ENCODE peak calls at places on chromosomes 7 and 10, in five cellular contexts. J, F, N, Z and G are unnamed samples.

GRCh38 chr7:111329367-111330234 is 232.7 kb downstream of the IMMP2L start:
- DNase-seq in J (no peak), F (no peak), N (no peak), Z (no peak), G (no peak)

GRCh38 chr10:89114846-89115625 is 92.1 kb downstream of the CH25H start:
- DNase-seq in J (no peak), F (no peak), N (no peak), Z (no peak), G (no peak)

GRCh38 chr7:20350518-20350951 is 19.8 kb downstream of the ITGB8 start:
- DNase-seq in J (peak), F (peak), N (no peak), Z (no peak), G (no peak)

GRCh38 chr7:70259497-70259896 is 661.2 kb downstream of the AUTS2 start:
- DNase-seq in J (no peak), F (no peak), N (no peak), Z (no peak), G (no peak)

GRCh38 chr10:11036424-11037011 is 18.8 kb downstream of the CELF2 start:
- DNase-seq in J (peak), F (peak), N (no peak), Z (no peak), G (no peak)

GRCh38 chr7:92988051-92988450 is 129.7 kb downstream of the SAMD9 start:
- DNase-seq in J (peak), F (peak), N (no peak), Z (no peak), G (no peak)

GRCh38 chr7:141584935-141585334 is 33.7 kb downstream of the AGK start:
- DNase-seq in J (no peak), F (no peak), N (no peak), Z (no peak), G (no peak)

GRCh38 chr10:112580267-112580666 is 133.3 kb downstream of the VTI1A start:
- DNase-seq in J (no peak), F (no peak), N (no peak), Z (no peak), G (no peak)

GRCh38 chr7:157540606-157541294 is 203.9 kb downstream of the DNAJB6 start:
- DNase-seq in J (no peak), F (no peak), N (no peak), Z (no peak), G (no peak)

GRCh38 chr7:135385209-135385608 is 124.7 kb downstream of the CNOT4 start:
- DNase-seq in J (peak), F (peak), N (no peak), Z (no peak), G (no peak)

GRCh38 chr7:141072548-141073172 is 1.2 kb upstream of the TMEM178B start:
- DNase-seq in J (peak), F (peak), N (no peak), Z (no peak), G (peak)

GRCh38 chr10:10623958-10624590 is 393.6 kb upstream of the CELF2 start:
- DNase-seq in J (no peak), F (no peak), N (no peak), Z (no peak), G (no peak)

GRCh38 chr10:48996-49395 is at the start of gene TUBB8:
- DNase-seq in J (peak), F (no peak), N (no peak), Z (no peak), G (no peak)

GRCh38 chr10:43045246-43045621 is 31.6 kb upstream of the RET start:
- DNase-seq in J (no peak), F (no peak), N (no peak), Z (no peak), G (no peak)